ENCODE peak calls at places on chromosome 7, in eight cellular contexts. V, W, K, I, X, B, H and F are unnamed samples.

GRCh38 chr7:49878627-49879026 is 105.2 kb downstream of the VWC2 start:
- DNase-seq in I (no peak), X (no peak), H (no peak), K (no peak), V (no peak), W (no peak), B (no peak), F (no peak)

GRCh38 chr7:4786015-4786414 is 10.6 kb downstream of the AP5Z1 start:
- DNase-seq in X (no peak), K (no peak), B (no peak), H (no peak), V (no peak), W (no peak), I (no peak), F (no peak)

GRCh38 chr7:131188367-131189339 is 139.0 kb upstream of the MKLN1 start:
- DNase-seq in B (no peak), W (no peak), X (no peak), I (peak; percentile 98), V (peak; percentile 96), H (no peak), K (no peak), F (no peak)

GRCh38 chr7:70036695-70037094 is 438.4 kb downstream of the AUTS2 start:
- DNase-seq in K (no peak), H (no peak), W (no peak), V (peak; percentile 21), X (no peak), I (no peak), B (no peak), F (no peak)

GRCh38 chr7:66099232-66099550 is 15.5 kb upstream of the CRCP start:
- DNase-seq in V (no peak), K (no peak), W (no peak), X (no peak), H (no peak), B (no peak), I (no peak), F (no peak)

GRCh38 chr7:117750612-117751563 is 122.4 kb downstream of the CTTNBP2 start:
- DNase-seq in V (peak; percentile 52), H (peak; percentile 58), W (no peak), I (no peak), X (peak; percentile 5), K (peak; percentile 95), B (peak; percentile 5), F (no peak)

GRCh38 chr7:118327179-118327578 is 102.7 kb downstream of the ANKRD7 start:
- DNase-seq in K (no peak), H (no peak), B (no peak), V (no peak), X (no peak), I (no peak), W (no peak), F (no peak)

GRCh38 chr7:114083714-114084113 is 164.9 kb upstream of the PPP1R3A start:
- DNase-seq in V (no peak), H (no peak), X (no peak), B (no peak), K (no peak), W (no peak), I (no peak), F (no peak)

GRCh38 chr7:69941077-69941476 is 342.8 kb downstream of the AUTS2 start:
- DNase-seq in W (no peak), B (no peak), H (no peak), X (no peak), I (no peak), K (no peak), V (no peak), F (no peak)

GRCh38 chr7:1432411-1433082 is 26.7 kb downstream of the MICALL2 start:
- DNase-seq in X (peak; percentile 27), I (peak; percentile 12), W (peak; percentile 58), B (peak; percentile 72), V (peak; percentile 71), H (peak; percentile 39), K (peak; percentile 8), F (peak; percentile 73)

GRCh38 chr7:28672397-28672797 is 260.1 kb downstream of the CREB5 start:
- DNase-seq in V (no peak), H (peak; percentile 17), W (no peak), K (peak; percentile 54), X (no peak), B (no peak), I (no peak), F (no peak)

GRCh38 chr7:51587600-51587999 is 271.0 kb upstream of the COBL start:
- DNase-seq in H (no peak), K (no peak), B (no peak), X (no peak), I (no peak), W (no peak), V (no peak), F (no peak)

GRCh38 chr7:112173214-112173905 is 32.8 kb downstream of the DOCK4 start:
- DNase-seq in H (peak; percentile 30), K (peak; percentile 68), I (no peak), W (no peak), X (no peak), B (no peak), V (peak; percentile 23), F (no peak)